ENCODE peak calls at places on chromosomes 5 and 9, in seven cellular contexts. N is HCT116, L is transverse colon, E is GM12892, Q is tibial nerve, F is adrenal gland, J is GM12878. Z is an unnamed sample.

GRCh38 chr5:134267366-134268018 is 41.6 kb upstream of the PPP2CA start:
- DNase-seq in F (no peak), Q (no peak), N (no peak), L (no peak), J (no peak), E (no peak), Z (no peak)

GRCh38 chr5:176620333-176620981 is 9.9 kb downstream of the SNCB start:
- DNase-seq in F (no peak), E (no peak), Q (no peak), J (no peak), N (no peak), L (no peak), Z (no peak)

GRCh38 chr9:17018001-17018491 is 116.8 kb upstream of the CNTLN start:
- DNase-seq in J (no peak), Q (peak; percentile 78), N (no peak), F (no peak), L (no peak), E (no peak), Z (no peak)

GRCh38 chr5:127492854-127493738 is 24.3 kb upstream of the PRRC1 start:
- DNase-seq in J (peak; percentile 26), E (no peak), Q (no peak), N (peak; percentile 54), F (no peak), L (no peak), Z (no peak)

GRCh38 chr5:152883061-152883460 is 478.0 kb upstream of the NMUR2 start:
- DNase-seq in L (no peak), N (no peak), J (no peak), F (no peak), E (no peak), Q (no peak), Z (no peak)

GRCh38 chr5:56269216-56269927 is 36.2 kb upstream of the ANKRD55 start:
- DNase-seq in J (peak; percentile 55), E (no peak), N (peak; percentile 12), Q (no peak), L (no peak), F (peak; percentile 35), Z (no peak)

GRCh38 chr5:20536813-20537212 is 548.8 kb upstream of the CDH18 start:
- DNase-seq in E (no peak), N (no peak), Q (no peak), F (no peak), J (no peak), L (no peak), Z (no peak)

GRCh38 chr5:19891658-19892057 is 96.3 kb downstream of the CDH18 start:
- DNase-seq in E (no peak), N (no peak), Q (no peak), J (no peak), L (no peak), F (no peak), Z (no peak)

GRCh38 chr9:86064220-86064619 is 35.1 kb downstream of the GOLM1 start:
- DNase-seq in F (peak; percentile 46), Q (no peak), N (no peak), L (no peak), E (no peak), J (no peak), Z (no peak)

GRCh38 chr9:8717146-8717545 is 917.6 kb upstream of the DMAC1 start:
- DNase-seq in N (no peak), F (no peak), Q (no peak), L (no peak), E (no peak), J (no peak), Z (no peak)

GRCh38 chr5:138091685-138092084 is 7.9 kb downstream of the WNT8A start:
- DNase-seq in E (no peak), F (no peak), Q (no peak), N (no peak), L (no peak), J (no peak), Z (no peak)

GRCh38 chr9:4548796-4549725 is 58.8 kb downstream of the SLC1A1 start:
- DNase-seq in E (no peak), L (peak; percentile 23), J (no peak), N (no peak), Q (no peak), F (no peak), Z (no peak)

GRCh38 chr5:149133795-149134777 is 7.2 kb upstream of the ABLIM3 start:
- DNase-seq in Q (peak; percentile 17), J (no peak), E (no peak), N (peak; percentile 89), F (peak; percentile 88), L (no peak), Z (peak; percentile 87)

GRCh38 chr9:130284249-130284625 is 18.7 kb downstream of the HMCN2 start:
- DNase-seq in Q (no peak), N (no peak), L (no peak), F (no peak), J (no peak), E (no peak), Z (no peak)

GRCh38 chr5:142356318-142356715 is 31.5 kb upstream of the SPRY4 start:
- DNase-seq in F (no peak), N (no peak), L (no peak), E (no peak), Q (no peak), J (no peak), Z (no peak)

GRCh38 chr9:7145361-7146069 is 387.7 kb downstream of the KDM4C start:
- DNase-seq in F (no peak), L (no peak), N (no peak), Q (no peak), E (no peak), J (no peak), Z (no peak)

GRCh38 chr5:55897905-55898304 is 46.7 kb downstream of the IL31RA start:
- DNase-seq in Q (no peak), J (no peak), E (no peak), L (no peak), F (no peak), N (no peak), Z (no peak)

GRCh38 chr5:7250004-7250403 is 145.9 kb upstream of the ADCY2 start:
- DNase-seq in L (no peak), J (no peak), N (no peak), Q (no peak), E (no peak), F (no peak), Z (no peak)

GRCh38 chr5:117266237-117266725 is 691.7 kb upstream of the SEMA6A start:
- DNase-seq in N (peak; percentile 4), J (no peak), E (no peak), L (no peak), Q (no peak), F (peak; percentile 42), Z (no peak)
- TF ChIP-seq POLR2A in N (no peak), J (no peak), E (no peak), L (no peak), Q (no peak), F (no peak), Z (no peak)

DNA sequence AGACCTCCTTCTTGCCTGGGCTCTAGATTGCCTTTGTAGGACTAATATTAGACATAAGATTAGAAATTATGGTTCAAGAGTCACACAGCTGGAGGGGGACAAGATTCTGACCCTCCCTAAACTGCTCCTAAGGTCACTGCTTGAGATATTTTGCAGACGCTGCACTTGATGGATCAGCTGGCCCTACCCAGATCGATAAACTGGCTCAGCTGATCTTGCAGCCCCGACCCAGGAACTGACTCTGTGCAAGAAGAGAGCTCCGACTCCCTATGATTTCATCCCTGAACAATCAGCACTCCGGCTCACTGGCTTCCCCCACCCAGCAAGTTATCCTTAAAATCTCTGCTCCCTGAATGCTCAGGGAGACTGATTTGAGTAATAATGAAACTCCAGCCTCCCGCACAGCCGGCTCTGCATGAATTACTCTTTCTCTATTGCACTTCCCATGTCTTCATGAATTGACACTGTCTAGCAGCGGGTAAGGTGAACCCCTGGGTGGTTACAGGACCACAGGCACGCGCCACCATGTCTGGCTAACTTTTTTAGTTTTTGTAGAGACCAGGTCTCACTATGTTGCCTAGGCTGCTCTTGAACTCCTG is 17.0 kb upstream of the NANS start:
- DNase-seq in Q (no peak), N (no peak), L (no peak), F (no peak), J (no peak), E (no peak), Z (no peak)
- TF ChIP-seq POLR2A in Q (no peak), N (no peak), L (no peak), F (no peak), J (no peak), E (no peak), Z (no peak)

GRCh38 chr5:10831416-10831815 is 70.4 kb upstream of the DAP start:
- DNase-seq in F (no peak), N (no peak), J (no peak), E (no peak), Q (no peak), L (no peak), Z (no peak)
- TF ChIP-seq POLR2A in F (no peak), N (no peak), J (no peak), E (no peak), Q (no peak), L (no peak), Z (no peak)

DNA sequence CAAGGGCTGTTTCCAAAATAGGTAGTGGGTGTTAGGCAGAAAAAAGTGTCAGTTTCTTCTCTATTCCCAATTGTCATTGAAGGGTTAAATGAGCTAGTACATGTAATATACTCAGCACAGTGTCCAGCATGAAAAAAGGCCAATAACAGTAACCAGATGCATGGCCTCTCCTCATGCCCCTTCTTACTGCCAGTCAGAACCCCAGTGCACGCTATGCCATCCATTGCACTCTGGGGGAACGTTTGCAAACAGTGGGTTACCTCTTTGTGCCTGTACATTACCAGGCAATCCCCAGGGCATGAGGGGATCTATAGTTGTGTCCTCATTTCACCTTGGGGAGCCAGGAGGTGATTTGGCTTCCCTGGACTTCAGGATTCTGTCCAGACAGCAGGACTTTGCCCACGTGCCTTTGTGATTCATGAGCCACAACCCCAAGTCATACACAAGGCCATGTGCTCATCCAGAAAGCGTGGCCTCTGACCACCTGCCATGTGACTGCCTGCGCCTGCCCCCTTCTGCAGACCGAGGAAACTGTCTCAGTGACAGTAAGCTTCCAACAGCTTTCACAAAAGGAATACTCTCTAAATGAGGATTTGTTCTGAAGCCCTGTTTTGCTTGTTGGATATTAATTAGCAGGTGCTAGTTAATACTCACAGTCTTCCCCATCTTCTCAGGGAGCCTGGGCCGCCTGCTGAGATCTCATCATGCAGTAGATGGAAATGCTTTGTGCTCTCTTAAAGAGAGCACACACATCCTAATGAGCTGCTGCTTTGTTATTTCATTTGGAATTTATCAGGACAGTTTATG is 36.8 kb upstream of the ANGPTL2 start:
- DNase-seq in N (peak; percentile 35), F (peak; percentile 91), Q (peak; percentile 57), E (no peak), L (peak; percentile 36), J (no peak), Z (peak; percentile 91)
- TF ChIP-seq POLR2A in N (no peak), F (peak; percentile 66), Q (no peak), E (no peak), L (no peak), J (no peak), Z (no peak)